ENCODE peak calls at places on chromosome 1, in ten cellular contexts. N is stimulated activated CD4-positive, alpha-beta T cell treated with anti-CD3 and anti-CD28 coated beads, Interleukin-1b, Interleukin-23, amount 100 ng/mL, for 1 hour; E is cerebellar nuclear complex; Z is lower lobe of right lung; G is stimulated activated CD8-positive, alpha-beta memory T cell treated with anti-CD3 and anti-CD28 coated beads, Interleukin-7, amount 100 ng/mL, for 24 hours; X is astrocyte of the cerebellum; O is NCI-H1105 treated with DMSO at 0.1 percent for 48 hours; Q is left ventricle myocardium superior; L is CD8-positive, alpha-beta T cell; B is NCI-H1048. Y is an unnamed sample.

GRCh38 chr1:3904006-3904842 is 4.2 kb upstream of the C1orf174 start:
- DNase-seq in N (no peak), E (no peak), Z (peak; percentile 40), G (no peak), X (no peak), O (no peak), Q (no peak), L (no peak), B (no peak), Y (no peak)

GRCh38 chr1:247496581-247497285 is 38.8 kb upstream of the OR2B11 start:
- DNase-seq in N (no peak), E (no peak), Z (no peak), G (no peak), X (no peak), O (no peak), Q (no peak), L (no peak), B (peak; percentile 59), Y (no peak)

GRCh38 chr1:113758631-113759340 is 500 bp downstream of the PHTF1 start:
- DNase-seq in N (no peak), E (no peak), Z (peak; percentile 84), G (peak; percentile 11), X (no peak), O (peak; percentile 75), Q (peak; percentile 79), L (peak; percentile 46), B (no peak), Y (peak; percentile 82)

GRCh38 chr1:50095716-50096115 is 13.0 kb upstream of the ELAVL4 start:
- DNase-seq in N (no peak), E (no peak), Z (no peak), G (no peak), X (no peak), O (no peak), Q (no peak), L (no peak), B (no peak), Y (no peak)

GRCh38 chr1:157140068-157140588 is 1.9 kb upstream of the ETV3 start:
- DNase-seq in N (no peak), E (no peak), Z (no peak), G (no peak), X (no peak), O (no peak), Q (no peak), L (no peak), B (no peak), Y (no peak)

GRCh38 chr1:39626646-39627045 is 12.8 kb downstream of the HEYL start:
- DNase-seq in N (no peak), E (no peak), Z (no peak), G (no peak), X (no peak), O (no peak), Q (no peak), L (no peak), B (no peak), Y (no peak)

GRCh38 chr1:18417317-18418269 is 63.1 kb upstream of the KLHDC7A start:
- DNase-seq in N (no peak), E (no peak), Z (no peak), G (no peak), X (no peak), O (no peak), Q (no peak), L (no peak), B (no peak), Y (no peak)

GRCh38 chr1:174795806-174796205 is 203.9 kb upstream of the CACYBP start:
- DNase-seq in N (no peak), E (no peak), Z (no peak), G (no peak), X (peak; percentile 45), O (no peak), Q (no peak), L (no peak), B (no peak), Y (no peak)

GRCh38 chr1:52877554-52877953 is 35.0 kb downstream of the ZYG11A start:
- DNase-seq in N (no peak), E (no peak), Z (no peak), G (no peak), X (no peak), O (no peak), Q (no peak), L (no peak), B (no peak), Y (no peak)

GRCh38 chr1:156200062-156200461 is 6.2 kb downstream of the SLC25A44 start:
- DNase-seq in N (no peak), E (no peak), Z (no peak), G (no peak), X (no peak), O (no peak), Q (no peak), L (no peak), B (no peak), Y (no peak)

GRCh38 chr1:107277022-107277421 is 136.2 kb downstream of the NTNG1 start:
- DNase-seq in N (no peak), E (peak; percentile 4), Z (no peak), G (no peak), X (peak; percentile 60), O (peak; percentile 22), Q (no peak), L (no peak), B (no peak), Y (peak; percentile 73)

GRCh38 chr1:86156571-86157455 is at the start of gene COL24A1:
- DNase-seq in N (no peak), E (no peak), Z (peak; percentile 58), G (no peak), X (no peak), O (peak; percentile 78), Q (peak; percentile 67), L (no peak), B (no peak), Y (peak; percentile 26)

GRCh38 chr1:172883844-172884243 is 166.9 kb downstream of the TNFSF18 start:
- DNase-seq in N (no peak), E (no peak), Z (no peak), G (no peak), X (no peak), O (no peak), Q (no peak), L (no peak), B (no peak), Y (no peak)

GRCh38 chr1:27332536-27333281 is 9.1 kb upstream of the SYTL1 start:
- DNase-seq in N (no peak), E (no peak), Z (peak; percentile 69), G (no peak), X (no peak), O (peak; percentile 11), Q (peak; percentile 62), L (peak; percentile 49), B (no peak), Y (peak; percentile 77)

GRCh38 chr1:175317795-175318194 is 125.2 kb upstream of the KIAA0040 start:
- DNase-seq in N (no peak), E (no peak), Z (no peak), G (no peak), X (no peak), O (no peak), Q (no peak), L (no peak), B (no peak), Y (no peak)

GRCh38 chr1:154747841-154748766 is 122.0 kb downstream of the KCNN3 start:
- DNase-seq in N (no peak), E (no peak), Z (no peak), G (no peak), X (no peak), O (no peak), Q (peak; percentile 73), L (peak; percentile 38), B (no peak), Y (no peak)

GRCh38 chr1:107379826-107380225 is 239.0 kb downstream of the NTNG1 start:
- DNase-seq in N (no peak), E (no peak), Z (no peak), G (no peak), X (no peak), O (no peak), Q (no peak), L (no peak), B (no peak), Y (no peak)

GRCh38 chr1:162197041-162197511 is 127.6 kb downstream of the NOS1AP start:
- DNase-seq in N (no peak), E (no peak), Z (no peak), G (no peak), X (no peak), O (no peak), Q (no peak), L (no peak), B (no peak), Y (no peak)

GRCh38 chr1:181104790-181105133 is 16.3 kb downstream of the IER5 start:
- DNase-seq in N (no peak), E (no peak), Z (peak; percentile 70), G (no peak), X (no peak), O (no peak), Q (peak; percentile 74), L (peak; percentile 25), B (no peak), Y (peak; percentile 65)

GRCh38 chr1:6585081-6585722 is 5.4 kb downstream of the ZBTB48 start:
- DNase-seq in N (no peak), E (peak; percentile 16), Z (no peak), G (no peak), X (no peak), O (no peak), Q (no peak), L (no peak), B (no peak), Y (peak; percentile 41)

Y was measured in Karpas-422.